ENCODE peak calls at places on chromosomes 6 and 20, in nine cellular contexts. One of them, this sample, is unnamed.

GRCh38 chr20:61557603-61558002 is 305.5 kb downstream of the CDH4 start:
- DNase-seq in lower lobe of right lung: no peak
- DNase-seq in mesendoderm: no peak
- DNase-seq in AG04450: no peak
- DNase-seq in sigmoid colon: no peak
- DNase-seq in gastrocnemius medialis: no peak
- DNase-seq in lung: no peak
- DNase-seq in astrocyte: no peak
- DNase-seq in thoracic aorta: no peak
- DNase-seq in this sample: no peak

GRCh38 chr6:146027586-146028249 is 1.1 kb upstream of the GRM1 start:
- DNase-seq in lower lobe of right lung: no peak
- DNase-seq in mesendoderm: peak
- DNase-seq in AG04450: no peak
- DNase-seq in sigmoid colon: no peak
- DNase-seq in gastrocnemius medialis: no peak
- DNase-seq in lung: no peak
- DNase-seq in astrocyte: no peak
- DNase-seq in thoracic aorta: no peak
- DNase-seq in this sample: no peak

GRCh38 chr6:30720738-30721197 is 616 bp downstream of the TUBB start:
- DNase-seq in lower lobe of right lung: peak
- DNase-seq in mesendoderm: peak
- DNase-seq in AG04450: no peak
- DNase-seq in sigmoid colon: peak
- DNase-seq in gastrocnemius medialis: peak
- DNase-seq in lung: peak
- DNase-seq in astrocyte: no peak
- DNase-seq in thoracic aorta: no peak
- DNase-seq in this sample: peak

GRCh38 chr6:170415318-170415717 is 108.8 kb downstream of the FAM120B start:
- DNase-seq in lower lobe of right lung: no peak
- DNase-seq in mesendoderm: no peak
- DNase-seq in AG04450: no peak
- DNase-seq in sigmoid colon: no peak
- DNase-seq in gastrocnemius medialis: no peak
- DNase-seq in lung: no peak
- DNase-seq in astrocyte: no peak
- DNase-seq in thoracic aorta: no peak
- DNase-seq in this sample: no peak

GRCh38 chr20:62352402-62353288 is 14.5 kb downstream of the LAMA5 start:
- DNase-seq in lower lobe of right lung: no peak
- DNase-seq in mesendoderm: no peak
- DNase-seq in AG04450: no peak
- DNase-seq in sigmoid colon: peak
- DNase-seq in gastrocnemius medialis: peak
- DNase-seq in lung: no peak
- DNase-seq in astrocyte: no peak
- DNase-seq in thoracic aorta: peak
- DNase-seq in this sample: peak

GRCh38 chr6:161373905-161374451 is 100.1 kb upstream of the AGPAT4 start:
- DNase-seq in lower lobe of right lung: peak
- DNase-seq in mesendoderm: peak
- DNase-seq in AG04450: no peak
- DNase-seq in sigmoid colon: peak
- DNase-seq in gastrocnemius medialis: peak
- DNase-seq in lung: peak
- DNase-seq in astrocyte: peak
- DNase-seq in thoracic aorta: no peak
- DNase-seq in this sample: peak

GRCh38 chr6:96236471-96236870 is 220.7 kb downstream of the FUT9 start:
- DNase-seq in lower lobe of right lung: no peak
- DNase-seq in mesendoderm: no peak
- DNase-seq in AG04450: no peak
- DNase-seq in sigmoid colon: no peak
- DNase-seq in gastrocnemius medialis: no peak
- DNase-seq in lung: no peak
- DNase-seq in astrocyte: peak
- DNase-seq in thoracic aorta: no peak
- DNase-seq in this sample: no peak

GRCh38 chr6:40958740-40959139 is 80.3 kb downstream of the UNC5CL start:
- DNase-seq in lower lobe of right lung: no peak
- DNase-seq in mesendoderm: no peak
- DNase-seq in AG04450: no peak
- DNase-seq in sigmoid colon: no peak
- DNase-seq in gastrocnemius medialis: no peak
- DNase-seq in lung: no peak
- DNase-seq in astrocyte: no peak
- DNase-seq in thoracic aorta: no peak
- DNase-seq in this sample: no peak

GRCh38 chr6:128244751-128245405 is 275.5 kb downstream of the PTPRK start:
- DNase-seq in lower lobe of right lung: no peak
- DNase-seq in mesendoderm: no peak
- DNase-seq in AG04450: no peak
- DNase-seq in sigmoid colon: no peak
- DNase-seq in gastrocnemius medialis: no peak
- DNase-seq in lung: no peak
- DNase-seq in astrocyte: peak
- DNase-seq in thoracic aorta: no peak
- DNase-seq in this sample: no peak

GRCh38 chr20:63101781-63102719 is 95.3 kb upstream of the BHLHE23 start:
- DNase-seq in lower lobe of right lung: peak
- DNase-seq in mesendoderm: peak
- DNase-seq in AG04450: no peak
- DNase-seq in sigmoid colon: peak
- DNase-seq in gastrocnemius medialis: no peak
- DNase-seq in lung: no peak
- DNase-seq in astrocyte: peak
- DNase-seq in thoracic aorta: no peak
- DNase-seq in this sample: peak

GRCh38 chr6:118187568-118188164 is 280.6 kb downstream of the SLC35F1 start:
- DNase-seq in lower lobe of right lung: no peak
- DNase-seq in mesendoderm: no peak
- DNase-seq in AG04450: no peak
- DNase-seq in sigmoid colon: no peak
- DNase-seq in gastrocnemius medialis: peak
- DNase-seq in lung: no peak
- DNase-seq in astrocyte: peak
- DNase-seq in thoracic aorta: no peak
- DNase-seq in this sample: no peak

GRCh38 chr20:33139467-33139866 is 28.5 kb upstream of the BPIFA2 start:
- DNase-seq in lower lobe of right lung: no peak
- DNase-seq in mesendoderm: no peak
- DNase-seq in AG04450: no peak
- DNase-seq in sigmoid colon: no peak
- DNase-seq in gastrocnemius medialis: no peak
- DNase-seq in lung: no peak
- DNase-seq in astrocyte: no peak
- DNase-seq in thoracic aorta: no peak
- DNase-seq in this sample: no peak

GRCh38 chr6:157834549-157834948 is 11.5 kb downstream of the SNX9 start:
- DNase-seq in lower lobe of right lung: no peak
- DNase-seq in mesendoderm: no peak
- DNase-seq in AG04450: no peak
- DNase-seq in sigmoid colon: no peak
- DNase-seq in gastrocnemius medialis: no peak
- DNase-seq in lung: no peak
- DNase-seq in astrocyte: no peak
- DNase-seq in thoracic aorta: no peak
- DNase-seq in this sample: no peak
- H3K27ac ChIP-seq in lower lobe of right lung: no peak
- H3K27ac ChIP-seq in mesendoderm: no peak
- H3K27ac ChIP-seq in AG04450: no peak
- H3K27ac ChIP-seq in sigmoid colon: no peak
- H3K27ac ChIP-seq in gastrocnemius medialis: no peak
- H3K27ac ChIP-seq in lung: no peak
- H3K27ac ChIP-seq in astrocyte: no peak
- H3K27ac ChIP-seq in thoracic aorta: no peak
- H3K27ac ChIP-seq in this sample: no peak

GRCh38 chr20:56542489-56543020 is 9.5 kb downstream of the FAM209B start:
- DNase-seq in lower lobe of right lung: no peak
- DNase-seq in mesendoderm: no peak
- DNase-seq in AG04450: no peak
- DNase-seq in sigmoid colon: no peak
- DNase-seq in gastrocnemius medialis: no peak
- DNase-seq in lung: no peak
- DNase-seq in astrocyte: no peak
- DNase-seq in thoracic aorta: no peak
- DNase-seq in this sample: no peak

GRCh38 chr20:56540415-56540814 is 7.4 kb downstream of the FAM209B start:
- DNase-seq in lower lobe of right lung: no peak
- DNase-seq in mesendoderm: no peak
- DNase-seq in AG04450: no peak
- DNase-seq in sigmoid colon: no peak
- DNase-seq in gastrocnemius medialis: no peak
- DNase-seq in lung: no peak
- DNase-seq in astrocyte: no peak
- DNase-seq in thoracic aorta: no peak
- DNase-seq in this sample: no peak

GRCh38 chr20:56537997-56538396 is 5.0 kb downstream of the FAM209B start:
- DNase-seq in lower lobe of right lung: no peak
- DNase-seq in mesendoderm: no peak
- DNase-seq in AG04450: no peak
- DNase-seq in sigmoid colon: no peak
- DNase-seq in gastrocnemius medialis: no peak
- DNase-seq in lung: no peak
- DNase-seq in astrocyte: no peak
- DNase-seq in thoracic aorta: no peak
- DNase-seq in this sample: no peak
- H3K27ac ChIP-seq in lower lobe of right lung: no peak
- H3K27ac ChIP-seq in mesendoderm: no peak
- H3K27ac ChIP-seq in AG04450: no peak
- H3K27ac ChIP-seq in sigmoid colon: no peak
- H3K27ac ChIP-seq in gastrocnemius medialis: no peak
- H3K27ac ChIP-seq in lung: no peak
- H3K27ac ChIP-seq in astrocyte: no peak
- H3K27ac ChIP-seq in thoracic aorta: no peak
- H3K27ac ChIP-seq in this sample: no peak

GRCh38 chr6:37137201-37137880 is 32.6 kb upstream of the PIM1 start:
- DNase-seq in lower lobe of right lung: no peak
- DNase-seq in mesendoderm: peak
- DNase-seq in AG04450: peak
- DNase-seq in sigmoid colon: peak
- DNase-seq in gastrocnemius medialis: no peak
- DNase-seq in lung: no peak
- DNase-seq in astrocyte: peak
- DNase-seq in thoracic aorta: peak
- DNase-seq in this sample: no peak

GRCh38 chr6:37135835-37136694 is 33.9 kb upstream of the PIM1 start:
- DNase-seq in lower lobe of right lung: no peak
- DNase-seq in mesendoderm: no peak
- DNase-seq in AG04450: no peak
- DNase-seq in sigmoid colon: no peak
- DNase-seq in gastrocnemius medialis: no peak
- DNase-seq in lung: no peak
- DNase-seq in astrocyte: no peak
- DNase-seq in thoracic aorta: no peak
- DNase-seq in this sample: no peak

GRCh38 chr6:37134622-37135191 is 35.2 kb upstream of the PIM1 start:
- DNase-seq in lower lobe of right lung: no peak
- DNase-seq in mesendoderm: peak
- DNase-seq in AG04450: peak
- DNase-seq in sigmoid colon: peak
- DNase-seq in gastrocnemius medialis: peak
- DNase-seq in lung: peak
- DNase-seq in astrocyte: peak
- DNase-seq in thoracic aorta: peak
- DNase-seq in this sample: no peak

GRCh38 chr6:37137881-37138568 is 31.9 kb upstream of the PIM1 start:
- DNase-seq in lower lobe of right lung: no peak
- DNase-seq in mesendoderm: no peak
- DNase-seq in AG04450: peak
- DNase-seq in sigmoid colon: no peak
- DNase-seq in gastrocnemius medialis: no peak
- DNase-seq in lung: no peak
- DNase-seq in astrocyte: peak
- DNase-seq in thoracic aorta: no peak
- DNase-seq in this sample: no peak

GRCh38 chr6:37136821-37137200 is 33.1 kb upstream of the PIM1 start:
- DNase-seq in lower lobe of right lung: no peak
- DNase-seq in mesendoderm: no peak
- DNase-seq in AG04450: no peak
- DNase-seq in sigmoid colon: no peak
- DNase-seq in gastrocnemius medialis: no peak
- DNase-seq in lung: no peak
- DNase-seq in astrocyte: no peak
- DNase-seq in thoracic aorta: no peak
- DNase-seq in this sample: no peak
- H3K27ac ChIP-seq in lower lobe of right lung: no peak
- H3K27ac ChIP-seq in mesendoderm: peak
- H3K27ac ChIP-seq in AG04450: peak
- H3K27ac ChIP-seq in sigmoid colon: peak
- H3K27ac ChIP-seq in gastrocnemius medialis: no peak
- H3K27ac ChIP-seq in lung: peak
- H3K27ac ChIP-seq in astrocyte: peak
- H3K27ac ChIP-seq in thoracic aorta: peak
- H3K27ac ChIP-seq in this sample: no peak

GRCh38 chr6:8855411-8855810 is 420.1 kb upstream of the SLC35B3 start:
- DNase-seq in lower lobe of right lung: no peak
- DNase-seq in mesendoderm: peak
- DNase-seq in AG04450: no peak
- DNase-seq in sigmoid colon: no peak
- DNase-seq in gastrocnemius medialis: no peak
- DNase-seq in lung: no peak
- DNase-seq in astrocyte: no peak
- DNase-seq in thoracic aorta: no peak
- DNase-seq in this sample: no peak
- H3K27ac ChIP-seq in lower lobe of right lung: no peak
- H3K27ac ChIP-seq in mesendoderm: no peak
- H3K27ac ChIP-seq in AG04450: no peak
- H3K27ac ChIP-seq in sigmoid colon: no peak
- H3K27ac ChIP-seq in gastrocnemius medialis: no peak
- H3K27ac ChIP-seq in lung: no peak
- H3K27ac ChIP-seq in astrocyte: no peak
- H3K27ac ChIP-seq in thoracic aorta: no peak
- H3K27ac ChIP-seq in this sample: no peak

GRCh38 chr6:44563397-44563796 is 175.9 kb downstream of the CDC5L start:
- DNase-seq in lower lobe of right lung: no peak
- DNase-seq in mesendoderm: peak
- DNase-seq in AG04450: no peak
- DNase-seq in sigmoid colon: no peak
- DNase-seq in gastrocnemius medialis: no peak
- DNase-seq in lung: no peak
- DNase-seq in astrocyte: peak
- DNase-seq in thoracic aorta: no peak
- DNase-seq in this sample: no peak
- H3K27ac ChIP-seq in lower lobe of right lung: no peak
- H3K27ac ChIP-seq in mesendoderm: no peak
- H3K27ac ChIP-seq in AG04450: no peak
- H3K27ac ChIP-seq in sigmoid colon: no peak
- H3K27ac ChIP-seq in gastrocnemius medialis: no peak
- H3K27ac ChIP-seq in lung: no peak
- H3K27ac ChIP-seq in astrocyte: no peak
- H3K27ac ChIP-seq in thoracic aorta: no peak
- H3K27ac ChIP-seq in this sample: no peak

DNA sequence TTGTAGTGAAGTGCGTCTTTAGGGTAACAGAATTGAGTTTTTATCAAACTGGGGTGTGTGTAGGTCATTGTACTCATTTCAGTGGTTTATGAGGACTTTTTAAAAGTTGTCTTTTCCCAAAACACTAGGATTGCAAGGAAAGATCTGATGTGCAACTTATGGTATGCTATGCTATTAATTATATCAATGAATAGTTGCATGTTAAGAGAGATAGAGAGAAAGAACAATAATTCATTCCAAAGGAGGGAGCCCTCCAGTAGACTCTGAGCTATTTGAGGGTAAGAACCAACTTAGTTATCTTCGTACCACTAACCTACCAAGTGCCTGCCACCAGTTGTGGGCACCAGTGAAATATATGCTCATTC is 117.1 kb downstream of the RNF144B start:
- DNase-seq in lower lobe of right lung: no peak
- DNase-seq in mesendoderm: no peak
- DNase-seq in AG04450: no peak
- DNase-seq in sigmoid colon: no peak
- DNase-seq in gastrocnemius medialis: no peak
- DNase-seq in lung: no peak
- DNase-seq in astrocyte: no peak
- DNase-seq in thoracic aorta: no peak
- DNase-seq in this sample: no peak
- H3K27ac ChIP-seq in lower lobe of right lung: no peak
- H3K27ac ChIP-seq in mesendoderm: no peak
- H3K27ac ChIP-seq in AG04450: no peak
- H3K27ac ChIP-seq in sigmoid colon: no peak
- H3K27ac ChIP-seq in gastrocnemius medialis: peak
- H3K27ac ChIP-seq in lung: no peak
- H3K27ac ChIP-seq in astrocyte: no peak
- H3K27ac ChIP-seq in thoracic aorta: no peak
- H3K27ac ChIP-seq in this sample: no peak